ENCODE peak calls at places on chromosomes 4 and X, in seven cellular contexts. X, Y, Z, W, C, L and A are unnamed samples.

GRCh38 chrX:155544886-155545285 is 67.9 kb downstream of the TMLHE start:
- DNase-seq in Y (no peak), Z (no peak), W (no peak), L (no peak), X (no peak), C (no peak), A (peak)

GRCh38 chrX:3576886-3577516 is 136.4 kb downstream of the PRKX start:
- DNase-seq in X (no peak), L (no peak), W (no peak), C (no peak), Z (no peak), Y (no peak), A (no peak)

GRCh38 chr4:161585011-161585410 is 578.8 kb downstream of the FSTL5 start:
- DNase-seq in W (no peak), X (no peak), C (no peak), Y (no peak), Z (no peak), L (no peak), A (no peak)

GRCh38 chrX:13009256-13009655 is 34.3 kb downstream of the TMSB4X start:
- DNase-seq in Z (no peak), X (no peak), L (no peak), C (no peak), W (no peak), Y (no peak), A (peak)

GRCh38 chr4:77434299-77435092 is 171.1 kb upstream of the CXCL13 start:
- DNase-seq in X (peak), Y (no peak), C (no peak), L (no peak), W (no peak), Z (no peak), A (no peak)

GRCh38 chrX:38375888-38376287 is 23.5 kb downstream of the OTC start:
- DNase-seq in W (no peak), Z (no peak), X (no peak), C (no peak), Y (peak), L (no peak), A (no peak)

GRCh38 chr4:155769092-155769491 is 10.3 kb downstream of the GUCY1B1 start:
- DNase-seq in X (no peak), W (no peak), Z (no peak), C (no peak), L (no peak), Y (no peak), A (no peak)

GRCh38 chrX:24117288-24117687 is 32.2 kb upstream of the ZFX start:
- DNase-seq in C (no peak), W (peak), X (no peak), L (no peak), Z (no peak), Y (peak), A (peak)

GRCh38 chr4:77052352-77052751 is 23.4 kb downstream of the CCNI start:
- DNase-seq in W (no peak), Y (no peak), L (peak), C (peak), X (no peak), Z (peak), A (peak)

GRCh38 chr4:123418486-123418931 is 21.9 kb downstream of the SPRY1 start:
- DNase-seq in W (peak), Y (peak), Z (no peak), C (no peak), L (no peak), X (no peak), A (peak)

GRCh38 chrX:80285131-80285773 is 135.0 kb upstream of the TENT5D start:
- DNase-seq in W (no peak), Y (peak), C (no peak), L (no peak), Z (no peak), X (no peak), A (no peak)